ENCODE peak calls at places on chromosomes 12 and 14, in nine cellular contexts. U is Peyer's patch, M is nephron progenitor cell, F is GM20000, O is Caco-2, K is B cell, A is BE2C, P is AG04450, J is astrocyte of the spinal cord. Z is an unnamed sample.

GRCh38 chr12:102427542-102427923 is 52.8 kb downstream of the IGF1 start:
- DNase-seq in U (no peak), M (peak), F (no peak), O (no peak), K (no peak), A (no peak), P (no peak), J (no peak), Z (no peak)

GRCh38 chr14:78709795-78710569 is 539.8 kb downstream of the NRXN3 start:
- DNase-seq in U (no peak), M (no peak), F (no peak), O (no peak), K (no peak), A (no peak), P (no peak), J (no peak), Z (no peak)

GRCh38 chr12:6434205-6435180 is 10.3 kb upstream of the CD27 start:
- DNase-seq in U (no peak), M (no peak), F (no peak), O (no peak), K (no peak), A (no peak), P (no peak), J (no peak), Z (no peak)

GRCh38 chr14:100856056-100856950 is 30.4 kb downstream of the MEG3 start:
- DNase-seq in U (peak), M (no peak), F (no peak), O (no peak), K (no peak), A (no peak), P (no peak), J (no peak), Z (peak)

GRCh38 chr12:16361142-16361783 is 13.8 kb downstream of the MGST1 start:
- DNase-seq in U (no peak), M (no peak), F (no peak), O (no peak), K (no peak), A (no peak), P (no peak), J (no peak), Z (no peak)

GRCh38 chr12:58873496-58873895 is 46.8 kb downstream of the LRIG3 start:
- DNase-seq in U (no peak), M (no peak), F (no peak), O (no peak), K (no peak), A (no peak), P (no peak), J (peak), Z (no peak)

GRCh38 chr12:91272456-91273063 is 89.9 kb upstream of the DCN start:
- DNase-seq in U (peak), M (no peak), F (no peak), O (no peak), K (no peak), A (no peak), P (no peak), J (peak), Z (peak)

GRCh38 chr14:72699852-72700257 is 194.0 kb downstream of the DPF3 start:
- DNase-seq in U (no peak), M (no peak), F (no peak), O (no peak), K (peak), A (no peak), P (peak), J (peak), Z (peak)

GRCh38 chr14:69652942-69653680 is 41.7 kb downstream of the SUSD6 start:
- DNase-seq in U (no peak), M (no peak), F (peak), O (no peak), K (no peak), A (no peak), P (no peak), J (no peak), Z (no peak)

GRCh38 chr14:22303589-22304195 is 285.3 kb downstream of the DAD1 start:
- DNase-seq in U (no peak), M (no peak), F (peak), O (no peak), K (no peak), A (no peak), P (no peak), J (peak), Z (no peak)

GRCh38 chr12:121611306-121611705 is 15.0 kb upstream of the ORAI1 start:
- DNase-seq in U (no peak), M (peak), F (no peak), O (peak), K (no peak), A (peak), P (no peak), J (no peak), Z (no peak)

GRCh38 chr14:60189923-60190840 is 25.0 kb upstream of the DHRS7 start:
- DNase-seq in U (no peak), M (no peak), F (no peak), O (no peak), K (no peak), A (no peak), P (no peak), J (no peak), Z (no peak)

GRCh38 chr12:118107026-118107425 is 3.2 kb upstream of the VSIG10 start:
- DNase-seq in U (no peak), M (no peak), F (no peak), O (no peak), K (no peak), A (no peak), P (no peak), J (no peak), Z (no peak)

GRCh38 chr12:121773011-121773777 is 20.3 kb downstream of the RHOF start:
- DNase-seq in U (peak), M (peak), F (peak), O (peak), K (peak), A (peak), P (no peak), J (peak), Z (peak)

GRCh38 chr14:20415723-20416622 is 2.7 kb upstream of the TEP1 start:
- DNase-seq in U (no peak), M (no peak), F (peak), O (peak), K (no peak), A (peak), P (peak), J (peak), Z (no peak)

GRCh38 chr14:102782974-102783373 is 5.7 kb downstream of the TRAF3 start:
- DNase-seq in U (no peak), M (no peak), F (no peak), O (no peak), K (no peak), A (no peak), P (no peak), J (no peak), Z (no peak)

GRCh38 chr14:99718031-99718810 is 34.1 kb downstream of the CYP46A1 start:
- DNase-seq in U (no peak), M (no peak), F (peak), O (no peak), K (no peak), A (no peak), P (no peak), J (no peak), Z (peak)

GRCh38 chr12:48815281-48816110 is 2.8 kb upstream of the CACNB3 start:
- DNase-seq in U (peak), M (peak), F (peak), O (peak), K (no peak), A (peak), P (peak), J (peak), Z (peak)

GRCh38 chr12:128338344-128338743 is 71.4 kb downstream of the TMEM132C start:
- DNase-seq in U (no peak), M (peak), F (no peak), O (no peak), K (no peak), A (no peak), P (no peak), J (no peak), Z (no peak)

GRCh38 chr12:101826766-101827368 is 3.9 kb downstream of the GNPTAB start:
- DNase-seq in U (no peak), M (no peak), F (no peak), O (no peak), K (no peak), A (no peak), P (no peak), J (no peak), Z (peak)

GRCh38 chr12:46377678-46378077 is 5.1 kb upstream of the SLC38A2 start:
- DNase-seq in U (no peak), M (no peak), F (no peak), O (no peak), K (no peak), A (no peak), P (no peak), J (no peak), Z (no peak)

GRCh38 chr12:94618995-94619695 is 31.2 kb downstream of the TMCC3 start:
- DNase-seq in U (no peak), M (no peak), F (no peak), O (no peak), K (no peak), A (no peak), P (peak), J (peak), Z (no peak)

GRCh38 chr12:95820096-95820703 is 29.6 kb upstream of the NTN4 start:
- DNase-seq in U (no peak), M (no peak), F (no peak), O (peak), K (no peak), A (peak), P (peak), J (peak), Z (no peak)

GRCh38 chr12:116708826-116709756 is 28.8 kb downstream of the SPRING1 start:
- DNase-seq in U (peak), M (peak), F (peak), O (peak), K (peak), A (peak), P (no peak), J (peak), Z (no peak)

GRCh38 chr12:104357431-104357952 is 54.0 kb downstream of the EID3 start:
- DNase-seq in U (no peak), M (no peak), F (no peak), O (no peak), K (no peak), A (peak), P (no peak), J (no peak), Z (no peak)

GRCh38 chr14:23366163-23366921 is 1.4 kb upstream of the EFS start:
- DNase-seq in U (no peak), M (peak), F (no peak), O (no peak), K (no peak), A (no peak), P (peak), J (peak), Z (peak)

GRCh38 chr12:6206327-6206726 is 6.1 kb downstream of the CD9 start:
- DNase-seq in U (peak), M (no peak), F (no peak), O (no peak), K (no peak), A (no peak), P (no peak), J (no peak), Z (no peak)

GRCh38 chr12:63949902-63950301 is 105.4 kb downstream of the SRGAP1 start:
- DNase-seq in U (no peak), M (no peak), F (no peak), O (no peak), K (no peak), A (no peak), P (no peak), J (no peak), Z (no peak)

GRCh38 chr12:76026643-76027063 is 4.9 kb downstream of the PHLDA1 start:
- DNase-seq in U (no peak), M (no peak), F (no peak), O (no peak), K (no peak), A (no peak), P (no peak), J (peak), Z (no peak)

GRCh38 chr14:38065101-38065762 is 142.5 kb upstream of the SSTR1 start:
- DNase-seq in U (no peak), M (no peak), F (no peak), O (no peak), K (no peak), A (no peak), P (no peak), J (no peak), Z (no peak)

GRCh38 chr12:109433618-109434017 is 43.5 kb downstream of the KCTD10 start:
- DNase-seq in U (no peak), M (peak), F (no peak), O (peak), K (no peak), A (peak), P (no peak), J (no peak), Z (no peak)

GRCh38 chr14:96576937-96577336 is 74.8 kb downstream of the PAPOLA start:
- DNase-seq in U (no peak), M (no peak), F (no peak), O (no peak), K (no peak), A (no peak), P (no peak), J (no peak), Z (no peak)

GRCh38 chr12:70831538-70831937 is 89.0 kb downstream of the PTPRR start:
- DNase-seq in U (no peak), M (no peak), F (no peak), O (no peak), K (no peak), A (no peak), P (no peak), J (no peak), Z (no peak)

GRCh38 chr12:59780605-59781135 is 184.8 kb downstream of the SLC16A7 start:
- DNase-seq in U (no peak), M (no peak), F (no peak), O (peak), K (no peak), A (no peak), P (no peak), J (peak), Z (no peak)

GRCh38 chr12:113299619-113300237 is 35.2 kb downstream of the SLC8B1 start:
- DNase-seq in U (no peak), M (peak), F (no peak), O (peak), K (no peak), A (peak), P (peak), J (peak), Z (peak)

DNA sequence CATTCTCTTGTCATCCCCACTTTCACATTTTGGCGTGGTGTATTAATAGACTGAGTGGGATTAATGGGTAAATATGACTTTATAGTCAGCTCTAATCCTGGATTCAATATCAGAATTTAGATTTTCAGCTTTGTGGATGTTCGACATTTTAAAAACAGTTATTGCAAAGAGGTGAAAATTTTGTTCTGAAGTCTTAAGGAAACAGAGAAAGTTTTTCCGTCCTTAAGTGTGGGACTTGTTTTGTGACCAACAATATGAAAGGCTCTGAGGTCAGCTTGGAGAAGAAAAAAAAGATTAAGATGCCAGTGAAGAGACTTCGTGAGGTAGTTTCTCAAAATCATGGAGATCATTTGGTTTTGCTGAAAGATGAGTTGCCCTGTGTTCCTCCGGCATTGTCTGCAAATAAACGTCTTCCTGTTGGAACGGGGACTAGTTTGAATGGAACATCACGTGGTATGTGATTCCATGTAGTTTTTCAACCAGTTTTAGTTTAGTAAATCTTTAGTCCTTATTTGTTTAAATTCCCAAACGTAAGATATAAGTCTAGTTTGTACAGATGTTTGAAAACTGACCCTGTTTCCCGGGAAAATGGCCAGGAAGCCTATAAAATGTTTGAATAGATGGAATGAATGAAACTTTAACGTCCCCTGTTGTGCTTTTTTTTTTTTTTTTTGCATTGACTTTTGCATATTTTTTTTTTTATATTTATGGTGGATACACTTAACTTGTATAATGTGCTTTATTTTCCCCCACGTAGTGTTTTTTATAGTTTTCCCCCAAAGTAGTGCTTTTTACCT is 690 bp downstream of the KIAA0586 start:
- DNase-seq in U (no peak), M (peak), F (peak), O (peak), K (no peak), A (peak), P (no peak), J (peak), Z (no peak)
- TF ChIP-seq CTCF in U (no peak), M (no peak), F (no peak), O (no peak), K (no peak), A (no peak), P (no peak), J (no peak), Z (no peak)

DNA sequence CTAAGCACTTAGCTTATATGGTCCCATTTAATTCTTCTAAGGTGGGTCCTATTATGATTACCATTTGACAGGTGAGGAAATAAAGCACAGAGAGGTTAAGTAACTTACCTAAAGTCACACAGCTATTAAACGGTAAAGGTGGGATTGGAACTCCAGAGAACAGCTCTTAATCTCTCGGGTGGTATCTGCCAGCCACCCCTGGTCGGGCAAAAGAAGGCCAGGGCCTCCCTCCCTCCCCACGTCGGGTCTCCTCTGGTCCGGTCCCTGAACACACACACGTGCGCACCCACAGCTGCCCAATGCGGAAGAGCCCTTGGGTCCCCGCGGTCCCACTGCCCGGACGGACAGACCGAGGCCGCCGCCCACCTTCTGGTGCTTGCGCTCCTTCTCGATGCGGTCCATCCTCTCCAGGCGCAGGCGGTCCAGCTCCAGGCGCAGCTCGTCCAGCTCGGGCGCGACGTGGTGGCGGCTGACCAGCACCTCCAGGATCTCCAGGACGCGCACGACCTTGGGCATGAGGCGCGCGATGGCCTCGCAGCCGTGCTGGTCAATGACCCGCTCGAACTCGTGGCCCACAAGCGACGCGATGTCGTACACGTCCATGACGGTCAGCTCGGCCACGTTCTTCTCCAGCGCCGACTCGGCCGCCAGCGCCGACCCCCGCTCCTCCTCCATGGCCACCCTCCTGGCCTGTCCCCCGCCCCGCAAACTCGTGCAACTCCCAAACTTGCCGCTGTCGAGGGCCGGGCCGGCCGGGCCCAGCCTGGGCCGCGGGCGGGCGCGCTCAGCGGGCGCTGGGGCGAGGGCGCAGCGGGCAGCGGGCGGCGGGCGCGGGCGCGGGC is 490 bp downstream of the RILPL1 start:
- DNase-seq in U (peak), M (peak), F (no peak), O (peak), K (peak), A (peak), P (no peak), J (peak), Z (peak)
- TF ChIP-seq CTCF in U (no peak), M (no peak), F (no peak), O (no peak), K (no peak), A (no peak), P (no peak), J (no peak), Z (no peak)

GRCh38 chr12:111309584-111309983 is 59.3 kb downstream of the PHETA1 start:
- DNase-seq in U (no peak), M (no peak), F (no peak), O (no peak), K (no peak), A (no peak), P (no peak), J (no peak), Z (no peak)

GRCh38 chr12:111310076-111310870 is 58.6 kb downstream of the PHETA1 start:
- DNase-seq in U (no peak), M (no peak), F (no peak), O (no peak), K (no peak), A (no peak), P (no peak), J (no peak), Z (no peak)

GRCh38 chr12:111308473-111308872 is 60.4 kb downstream of the PHETA1 start:
- DNase-seq in U (no peak), M (no peak), F (no peak), O (no peak), K (no peak), A (no peak), P (no peak), J (no peak), Z (no peak)

GRCh38 chr12:111303531-111303930 is 65.4 kb downstream of the PHETA1 start:
- DNase-seq in U (no peak), M (no peak), F (no peak), O (no peak), K (no peak), A (no peak), P (no peak), J (no peak), Z (no peak)

GRCh38 chr12:111304642-111305071 is 64.2 kb downstream of the PHETA1 start:
- DNase-seq in U (no peak), M (peak), F (no peak), O (peak), K (no peak), A (no peak), P (no peak), J (peak), Z (no peak)
- TF ChIP-seq CTCF in U (peak), M (peak), F (peak), O (peak), K (peak), A (peak), P (peak), J (peak), Z (peak)

DNA sequence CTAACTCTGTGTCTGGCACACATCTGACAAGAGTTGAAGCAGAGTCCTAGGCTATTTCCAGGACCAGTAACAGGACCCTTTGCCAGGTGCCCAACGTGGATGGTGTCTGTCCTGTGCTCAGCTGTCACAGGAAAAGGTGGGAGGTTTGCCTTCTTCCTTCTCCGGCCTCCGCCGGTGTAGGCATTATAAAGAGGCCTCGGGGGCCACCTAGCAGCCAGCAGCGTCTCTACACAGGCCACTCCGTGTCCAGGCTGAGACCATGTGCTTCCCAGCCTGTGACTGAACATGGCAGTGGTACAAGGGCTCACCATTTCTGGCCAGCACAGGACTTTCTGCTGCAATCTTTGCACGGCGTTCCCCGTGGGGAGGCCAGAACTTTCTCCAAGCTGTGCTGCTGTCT is 60.7 kb upstream of the GPATCH2L start:
- DNase-seq in U (no peak), M (no peak), F (peak), O (peak), K (no peak), A (peak), P (no peak), J (no peak), Z (no peak)
- TF ChIP-seq CTCF in U (no peak), M (no peak), F (peak), O (peak), K (no peak), A (peak), P (no peak), J (peak), Z (peak)

DNA sequence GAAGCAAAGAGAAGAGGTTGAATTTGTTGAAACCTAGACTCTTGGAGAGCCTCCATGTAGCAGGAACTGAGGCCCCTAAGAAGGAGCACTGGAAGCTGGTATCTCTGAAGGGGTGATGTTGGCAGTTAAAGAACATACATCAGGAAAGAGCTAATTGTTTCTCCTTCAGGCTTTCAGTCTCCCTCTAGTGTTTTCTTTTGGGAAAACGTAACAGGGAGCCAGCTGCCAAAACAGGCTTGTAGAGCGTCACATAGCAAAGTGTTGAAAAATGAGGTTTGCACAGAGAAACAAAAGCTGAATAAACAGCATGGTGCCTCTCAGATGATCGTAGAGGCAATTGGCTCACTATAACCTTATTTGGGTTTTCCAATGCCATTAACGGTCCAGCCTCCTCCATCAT is 46.9 kb upstream of the CAND1 start:
- DNase-seq in U (no peak), M (no peak), F (no peak), O (peak), K (no peak), A (no peak), P (no peak), J (peak), Z (no peak)
- TF ChIP-seq CTCF in U (peak), M (peak), F (no peak), O (peak), K (no peak), A (peak), P (peak), J (peak), Z (no peak)